ENCODE peak calls at places on chromosome 20, in four cellular contexts. One of them, this sample, is unnamed.

GRCh38 chr20:58665606-58666005 is 14.5 kb downstream of the STX16 start:
- DNase-seq in K562: no peak
- DNase-seq in HepG2: no peak
- DNase-seq in GM12878: no peak
- DNase-seq in this sample: no peak

GRCh38 chr20:4108495-4109306 is 93.3 kb upstream of the RNF24 start:
- DNase-seq in K562: peak; percentile 73
- DNase-seq in GM12878: peak; percentile 30
- DNase-seq in HepG2: peak; percentile 91
- DNase-seq in this sample: peak; percentile 95

GRCh38 chr20:3678198-3678597 is 3.6 kb downstream of the ADAM33 start:
- DNase-seq in GM12878: no peak
- DNase-seq in K562: no peak
- DNase-seq in HepG2: no peak
- DNase-seq in this sample: no peak

GRCh38 chr20:7294816-7295360 is 527.4 kb downstream of the BMP2 start:
- DNase-seq in HepG2: no peak
- DNase-seq in K562: no peak
- DNase-seq in GM12878: no peak
- DNase-seq in this sample: no peak

GRCh38 chr20:63246490-63247284 is 7.6 kb downstream of the NKAIN4 start:
- DNase-seq in K562: no peak
- DNase-seq in GM12878: no peak
- DNase-seq in HepG2: no peak
- DNase-seq in this sample: no peak

GRCh38 chr20:1302578-1303541 is 26.1 kb downstream of the SDCBP2 start:
- DNase-seq in K562: no peak
- DNase-seq in HepG2: no peak
- DNase-seq in GM12878: no peak
- DNase-seq in this sample: no peak

GRCh38 chr20:20003088-20003954 is 13.8 kb upstream of the NAA20 start:
- DNase-seq in HepG2: no peak
- DNase-seq in GM12878: no peak
- DNase-seq in K562: no peak
- DNase-seq in this sample: no peak

GRCh38 chr20:4227085-4227821 is 211.9 kb upstream of the RNF24 start:
- DNase-seq in K562: peak; percentile 28
- DNase-seq in GM12878: no peak
- DNase-seq in HepG2: peak; percentile 68
- DNase-seq in this sample: peak; percentile 54

GRCh38 chr20:47097691-47098622 is 203.3 kb downstream of the EYA2 start:
- DNase-seq in GM12878: no peak
- DNase-seq in K562: no peak
- DNase-seq in HepG2: no peak
- DNase-seq in this sample: no peak

GRCh38 chr20:1287306-1287705 is 21.2 kb downstream of the SNPH start:
- DNase-seq in HepG2: no peak
- DNase-seq in GM12878: no peak
- DNase-seq in K562: no peak
- DNase-seq in this sample: no peak

GRCh38 chr20:25259788-25260254 is 11.9 kb downstream of the PYGB start:
- DNase-seq in GM12878: no peak
- DNase-seq in K562: no peak
- DNase-seq in HepG2: no peak
- DNase-seq in this sample: no peak

GRCh38 chr20:33840759-33841438 is 29.8 kb downstream of the CHMP4B start:
- DNase-seq in GM12878: no peak
- DNase-seq in K562: no peak
- DNase-seq in HepG2: no peak
- DNase-seq in this sample: no peak

GRCh38 chr20:22729180-22729579 is 144.8 kb upstream of the FOXA2 start:
- DNase-seq in K562: no peak
- DNase-seq in HepG2: no peak
- DNase-seq in GM12878: no peak
- DNase-seq in this sample: no peak

GRCh38 chr20:54146672-54147071 is 27.1 kb downstream of the CYP24A1 start:
- DNase-seq in HepG2: no peak
- DNase-seq in GM12878: no peak
- DNase-seq in K562: no peak
- DNase-seq in this sample: no peak

GRCh38 chr20:61875221-61875885 is 190.3 kb downstream of the TAF4 start:
- DNase-seq in GM12878: no peak
- DNase-seq in K562: no peak
- DNase-seq in HepG2: no peak
- DNase-seq in this sample: no peak

GRCh38 chr20:25317351-25318075 is 69.6 kb downstream of the PYGB start:
- DNase-seq in K562: no peak
- DNase-seq in GM12878: no peak
- DNase-seq in HepG2: no peak
- DNase-seq in this sample: no peak

GRCh38 chr20:10609276-10609675 is 64.5 kb downstream of the JAG1 start:
- DNase-seq in GM12878: no peak
- DNase-seq in HepG2: no peak
- DNase-seq in K562: no peak
- DNase-seq in this sample: no peak
- TF ChIP-seq JUNB in GM12878: no peak
- TF ChIP-seq JUNB in HepG2: no peak
- TF ChIP-seq JUNB in K562: no peak
- TF ChIP-seq JUNB in this sample: no peak

GRCh38 chr20:41318271-41318649 is 729 bp upstream of the ZHX3 start:
- DNase-seq in HepG2: peak; percentile 39
- DNase-seq in K562: no peak
- DNase-seq in GM12878: no peak
- DNase-seq in this sample: no peak

GRCh38 chr20:41314386-41314785 is 3.1 kb downstream of the ZHX3 start:
- DNase-seq in HepG2: no peak
- DNase-seq in GM12878: no peak
- DNase-seq in K562: no peak
- DNase-seq in this sample: no peak

GRCh38 chr20:41316602-41317535 is 662 bp downstream of the ZHX3 start:
- DNase-seq in K562: peak; percentile 91
- DNase-seq in HepG2: peak; percentile 58
- DNase-seq in GM12878: no peak
- DNase-seq in this sample: peak; percentile 87

GRCh38 chr20:41317536-41318270 is at the start of gene ZHX3:
- DNase-seq in GM12878: peak; percentile 78
- DNase-seq in K562: peak; percentile 100
- DNase-seq in HepG2: peak; percentile 96
- DNase-seq in this sample: peak; percentile 94

GRCh38 chr20:41316009-41316408 is 1.5 kb downstream of the ZHX3 start:
- DNase-seq in K562: no peak
- DNase-seq in HepG2: peak; percentile 46
- DNase-seq in GM12878: no peak
- DNase-seq in this sample: no peak
- H3K4me1 ChIP-seq in K562: peaks cover 5% of the 10 kb centered on the region
- H3K4me1 ChIP-seq in HepG2: peaks cover 35% of the 10 kb centered on the region
- H3K4me1 ChIP-seq in GM12878: peaks cover 3% of the 10 kb centered on the region
- H3K4me1 ChIP-seq in this sample: peaks cover 11% of the 10 kb centered on the region

DNA sequence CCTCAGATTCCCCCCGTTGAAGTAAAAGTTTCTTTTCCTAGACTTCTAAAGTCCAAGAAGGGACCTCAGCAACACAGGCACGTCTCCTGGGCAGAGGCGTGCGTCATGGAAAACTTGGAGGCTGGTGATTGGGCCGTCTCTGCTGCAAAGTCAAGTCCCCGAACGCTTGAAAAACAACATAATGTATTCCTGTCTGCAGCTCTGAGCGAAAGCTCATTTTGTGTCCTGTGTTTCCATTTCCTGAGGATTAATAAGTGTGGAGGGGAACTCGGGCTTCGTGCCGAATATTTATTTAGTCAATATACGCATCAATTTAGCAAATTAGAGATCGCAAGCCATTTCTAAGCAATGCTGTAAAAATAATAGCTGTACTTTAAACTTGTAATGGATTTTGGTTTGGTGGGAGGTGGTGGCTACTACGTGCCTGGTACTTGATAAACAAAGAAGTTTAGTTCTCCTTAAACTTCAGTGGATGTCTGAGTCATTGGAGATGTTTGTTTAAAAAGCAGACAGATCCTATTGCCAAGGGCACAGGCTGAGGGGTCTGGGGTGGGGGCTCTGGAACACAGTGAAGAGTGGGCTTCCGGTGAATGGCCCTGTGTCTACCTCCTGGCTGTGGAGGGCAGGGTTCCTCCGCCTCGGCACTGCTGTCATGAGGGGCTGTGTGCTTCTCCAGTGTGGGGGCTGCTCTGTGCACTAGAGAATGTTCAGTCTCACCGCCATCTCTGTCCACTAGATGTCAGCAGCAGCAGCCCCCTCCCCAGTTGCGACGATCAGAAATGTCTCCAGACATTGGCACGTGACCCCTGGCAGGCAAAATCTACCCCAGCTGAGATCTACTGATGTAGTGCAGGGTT is 21.8 kb downstream of the PCK1 start:
- DNase-seq in GM12878: no peak
- DNase-seq in K562: peak; percentile 47
- DNase-seq in HepG2: peak; percentile 24
- DNase-seq in this sample: no peak
- TF ChIP-seq EP300 in GM12878: no peak
- TF ChIP-seq EP300 in K562: no peak
- TF ChIP-seq EP300 in HepG2: no peak
- TF ChIP-seq EP300 in this sample: no peak

GRCh38 chr20:51802170-51802745 is at the start of gene SALL4:
- DNase-seq in GM12878: no peak
- DNase-seq in K562: no peak
- DNase-seq in HepG2: no peak
- DNase-seq in this sample: no peak
- TF ChIP-seq JUNB in GM12878: no peak
- TF ChIP-seq JUNB in K562: no peak
- TF ChIP-seq JUNB in HepG2: no peak
- TF ChIP-seq JUNB in this sample: no peak

GRCh38 chr20:46084805-46085792 is 4.7 kb downstream of the NCOA5 start:
- DNase-seq in GM12878: no peak
- DNase-seq in HepG2: peak; percentile 73
- DNase-seq in K562: peak; percentile 11
- DNase-seq in this sample: peak; percentile 20
- H3K4me1 ChIP-seq in GM12878: no peaks in the 10 kb centered on the region
- H3K4me1 ChIP-seq in HepG2: peaks cover 46% of the 10 kb centered on the region
- H3K4me1 ChIP-seq in K562: peaks cover 12% of the 10 kb centered on the region
- H3K4me1 ChIP-seq in this sample: peaks cover 45% of the 10 kb centered on the region

DNA sequence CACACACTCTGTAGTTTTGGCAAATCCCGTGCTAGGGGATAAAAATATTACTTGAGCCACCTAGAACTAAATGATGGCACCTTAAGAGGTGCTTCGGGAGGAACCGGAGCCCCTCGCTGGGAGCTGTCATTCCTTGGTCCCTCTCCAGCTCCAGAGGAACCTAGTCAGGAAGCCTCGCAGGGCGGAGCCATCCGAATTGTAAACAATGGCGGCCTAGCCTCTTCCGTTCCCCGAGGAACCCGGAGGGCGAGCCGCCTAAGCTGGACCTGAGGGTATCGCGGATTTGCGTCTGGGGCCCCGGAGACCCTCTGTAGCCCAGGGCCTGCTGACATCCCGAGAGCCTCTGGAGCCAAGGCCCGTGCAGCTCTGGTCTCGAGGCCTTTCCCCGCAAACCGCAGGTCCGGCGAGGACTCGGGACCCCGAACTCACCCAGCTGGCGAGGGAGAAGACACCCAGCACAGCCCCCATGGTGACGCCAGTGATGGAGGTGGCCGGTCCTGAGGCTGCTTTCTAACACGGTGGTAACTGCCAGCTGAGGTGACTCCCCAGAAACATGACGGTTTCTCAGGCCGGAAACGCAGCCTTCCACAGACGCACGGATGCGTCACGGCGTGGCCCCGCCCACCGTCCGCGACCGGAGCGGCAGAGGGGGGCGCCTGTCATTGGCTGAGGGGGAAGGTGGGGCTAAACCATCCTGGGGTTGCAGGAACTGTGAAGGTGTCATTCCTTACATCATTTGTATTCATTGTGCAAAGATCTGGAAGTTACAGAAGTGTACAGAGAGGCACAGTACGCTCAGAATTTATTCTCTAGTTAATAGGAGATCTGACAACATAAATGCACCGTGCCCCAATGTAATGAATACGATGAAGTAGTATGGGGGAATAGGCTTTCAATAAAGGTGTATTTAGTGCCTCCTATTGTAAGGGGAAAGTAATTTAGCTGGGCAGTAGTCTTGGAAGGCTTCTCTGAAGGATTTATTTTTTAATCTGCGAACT is at the start of gene SERINC3:
- DNase-seq in K562: peak; percentile 96
- DNase-seq in GM12878: peak; percentile 78
- DNase-seq in HepG2: peak; percentile 94
- DNase-seq in this sample: peak; percentile 95
- TF ChIP-seq EP300 in K562: peak; percentile 40
- TF ChIP-seq EP300 in GM12878: peak; percentile 25
- TF ChIP-seq EP300 in HepG2: no peak
- TF ChIP-seq EP300 in this sample: no peak

GRCh38 chr20:31829731-31830130 is 10.6 kb downstream of the MYLK2 start:
- DNase-seq in K562: no peak
- DNase-seq in HepG2: no peak
- DNase-seq in GM12878: no peak
- DNase-seq in this sample: no peak

GRCh38 chr20:31831771-31832306 is 12.7 kb downstream of the MYLK2 start:
- DNase-seq in GM12878: no peak
- DNase-seq in K562: no peak
- DNase-seq in HepG2: no peak
- DNase-seq in this sample: no peak

GRCh38 chr20:31831211-31831610 is 12.1 kb downstream of the MYLK2 start:
- DNase-seq in K562: no peak
- DNase-seq in GM12878: no peak
- DNase-seq in HepG2: no peak
- DNase-seq in this sample: no peak

GRCh38 chr20:31833130-31833930 is 12.1 kb downstream of the FOXS1 start:
- DNase-seq in HepG2: peak; percentile 74
- DNase-seq in GM12878: no peak
- DNase-seq in K562: peak; percentile 82
- DNase-seq in this sample: peak; percentile 68

GRCh38 chr20:31830406-31830981 is 11.3 kb downstream of the MYLK2 start:
- DNase-seq in HepG2: no peak
- DNase-seq in K562: no peak
- DNase-seq in GM12878: no peak
- DNase-seq in this sample: no peak
- TF ChIP-seq JUNB in HepG2: no peak
- TF ChIP-seq JUNB in K562: no peak
- TF ChIP-seq JUNB in GM12878: no peak
- TF ChIP-seq JUNB in this sample: no peak

This sample was measured in A549.